ENCODE peak calls at places on chromosomes 16 and 17, in five cellular contexts. J is uterus, I is vagina, F is lower lobe of right lung, K is choroid plexus epithelial cell. Z is an unnamed sample.
A peak's percentile ranks its signal among the peaks of the same experiment; 100 is the strongest.

GRCh38 chr16:14427371-14427948 is 202.6 kb downstream of the PARN start:
- DNase-seq in J (no peak), I (no peak), F (no peak), K (peak; percentile 44), Z (no peak)

GRCh38 chr16:70490261-70490660 is 33.1 kb downstream of the COG4 start:
- DNase-seq in J (no peak), I (no peak), F (no peak), K (no peak), Z (no peak)

GRCh38 chr17:79949646-79950292 is 85.9 kb downstream of the TBC1D16 start:
- DNase-seq in J (peak; percentile 4), I (no peak), F (no peak), K (no peak), Z (no peak)

GRCh38 chr17:45372325-45372869 is 55.6 kb upstream of the MAP3K14 start:
- DNase-seq in J (no peak), I (peak; percentile 87), F (no peak), K (no peak), Z (no peak)

GRCh38 chr17:5019475-5019956 is 15.7 kb downstream of the SLC52A1 start:
- DNase-seq in J (no peak), I (no peak), F (no peak), K (peak; percentile 22), Z (no peak)

GRCh38 chr16:69301187-69301586 is 10.0 kb upstream of the VPS4A start:
- DNase-seq in J (no peak), I (peak; percentile 9), F (no peak), K (no peak), Z (no peak)

GRCh38 chr17:46870116-46870803 is 18.9 kb downstream of the WNT9B start:
- DNase-seq in J (no peak), I (no peak), F (no peak), K (no peak), Z (peak; percentile 74)

GRCh38 chr17:82583720-82584234 is 64.2 kb downstream of the FOXK2 start:
- DNase-seq in J (no peak), I (no peak), F (peak; percentile 85), K (no peak), Z (no peak)

GRCh38 chr17:79322216-79323123 is 247.8 kb downstream of the ENGASE start:
- DNase-seq in J (no peak), I (no peak), F (no peak), K (no peak), Z (no peak)

GRCh38 chr16:3829631-3830536 is 50.6 kb downstream of the CREBBP start:
- DNase-seq in J (no peak), I (no peak), F (no peak), K (peak; percentile 34), Z (no peak)

GRCh38 chr17:50893183-50893993 is 27.2 kb upstream of the TOB1 start:
- DNase-seq in J (peak; percentile 72), I (no peak), F (no peak), K (no peak), Z (no peak)

GRCh38 chr16:89909777-89910716 is 8.6 kb upstream of the MC1R start:
- DNase-seq in J (peak; percentile 65), I (no peak), F (peak; percentile 85), K (peak; percentile 84), Z (peak; percentile 79)

GRCh38 chr17:29565643-29566472 is 979 bp downstream of the ABHD15 start:
- DNase-seq in J (peak; percentile 22), I (no peak), F (peak; percentile 74), K (no peak), Z (peak; percentile 61)

GRCh38 chr17:81812571-81813370 is 8.8 kb downstream of the GCGR start:
- DNase-seq in J (no peak), I (no peak), F (no peak), K (no peak), Z (no peak)

GRCh38 chr17:40327735-40328385 is 18.9 kb downstream of the RARA start:
- DNase-seq in J (no peak), I (no peak), F (peak; percentile 54), K (no peak), Z (peak; percentile 42)

GRCh38 chr17:45977976-45978626 is 20.9 kb upstream of the STH start:
- DNase-seq in J (no peak), I (no peak), F (no peak), K (no peak), Z (no peak)

GRCh38 chr17:43465049-43465448 is 18.7 kb upstream of the DHX8 start:
- DNase-seq in J (no peak), I (no peak), F (no peak), K (no peak), Z (no peak)

GRCh38 chr16:54207837-54208236 is 78.8 kb downstream of the IRX3 start:
- DNase-seq in J (no peak), I (no peak), F (no peak), K (peak; percentile 9), Z (no peak)

GRCh38 chr17:66652840-66653507 is 181.9 kb upstream of the CACNG5 start:
- DNase-seq in J (no peak), I (no peak), F (no peak), K (peak; percentile 51), Z (no peak)

GRCh38 chr17:29709861-29710849 is 87.4 kb upstream of the CORO6 start:
- DNase-seq in J (no peak), I (no peak), F (no peak), K (peak; percentile 74), Z (no peak)

GRCh38 chr16:22098538-22099255 is 6.4 kb downstream of the VWA3A start:
- DNase-seq in J (no peak), I (no peak), F (no peak), K (peak; percentile 66), Z (no peak)

DNA sequence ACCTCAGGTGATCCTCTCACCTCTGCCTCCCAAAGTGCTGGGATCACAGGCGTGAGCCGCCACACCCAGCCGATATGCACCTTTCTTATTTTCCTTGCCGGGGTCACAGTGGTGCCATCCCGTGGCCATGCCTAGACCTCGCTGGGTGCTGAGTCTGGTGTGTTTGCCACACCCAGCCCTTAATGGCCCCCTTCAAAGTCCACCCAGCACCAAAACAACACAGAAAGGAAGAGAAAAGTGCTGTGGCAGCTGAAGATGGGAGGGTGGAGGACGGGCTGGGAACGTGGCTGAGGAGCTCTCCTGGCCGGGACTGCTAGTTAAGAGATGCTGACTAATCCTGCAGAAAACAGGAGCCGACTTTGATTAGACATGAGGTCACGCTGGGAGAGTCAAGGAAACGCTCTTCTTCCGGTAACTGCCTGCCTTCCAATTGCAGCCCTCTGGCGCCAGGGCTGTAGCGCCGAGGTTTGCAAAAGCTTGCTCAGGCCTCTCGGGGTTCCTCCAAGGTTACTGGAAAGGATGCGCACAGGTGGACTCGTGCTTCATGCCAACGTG is 10.9 kb downstream of the SLC43A2 start:
- DNase-seq in J (no peak), I (no peak), F (no peak), K (peak; percentile 69), Z (peak; percentile 85)
- TF ChIP-seq CTCF in J (no peak), I (no peak), F (peak; percentile 4), K (peak; percentile 2), Z (no peak)

DNA sequence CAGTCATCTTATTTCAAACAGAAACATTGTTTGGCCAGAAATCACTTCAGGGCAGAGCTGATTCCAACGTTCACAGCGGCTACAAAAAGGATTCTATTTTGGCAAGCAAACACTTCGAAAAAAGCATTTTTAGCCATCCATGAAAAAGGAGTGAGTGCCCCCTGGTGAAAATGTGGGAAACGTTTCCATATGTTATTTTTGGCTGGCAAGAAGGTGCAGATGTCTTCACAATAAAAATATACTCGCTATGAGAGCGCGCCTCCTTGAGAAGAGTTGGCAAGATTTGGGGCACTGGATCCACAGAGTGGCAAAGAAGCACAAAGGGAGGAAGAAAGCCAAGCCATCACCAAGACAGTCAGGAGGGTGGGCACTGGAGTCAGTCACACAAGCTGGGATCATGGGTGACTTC is 191.1 kb downstream of the CHD9NB start:
- DNase-seq in J (no peak), I (no peak), F (no peak), K (peak; percentile 0), Z (peak; percentile 44)
- TF ChIP-seq CTCF in J (no peak), I (no peak), F (peak; percentile 34), K (no peak), Z (peak; percentile 18)

GRCh38 chr17:49841548-49841947 is 6.3 kb downstream of the TAC4 start:
- DNase-seq in J (no peak), I (no peak), F (no peak), K (no peak), Z (no peak)
- TF ChIP-seq CTCF in J (no peak), I (no peak), F (no peak), K (peak; percentile 25), Z (no peak)

GRCh38 chr16:66026211-66026610 is 340.3 kb upstream of the CDH5 start:
- DNase-seq in J (no peak), I (no peak), F (no peak), K (peak; percentile 59), Z (no peak)
- TF ChIP-seq CTCF in J (no peak), I (no peak), F (no peak), K (peak; percentile 68), Z (no peak)

GRCh38 chr17:68953340-68953997 is 1.7 kb downstream of the ABCA8 start:
- DNase-seq in J (no peak), I (no peak), F (no peak), K (peak; percentile 31), Z (no peak)
- TF ChIP-seq CTCF in J (no peak), I (no peak), F (no peak), K (no peak), Z (no peak)

GRCh38 chr16:11848842-11849241 is 2.5 kb downstream of the RSL1D1 start:
- DNase-seq in J (no peak), I (no peak), F (no peak), K (peak; percentile 45), Z (no peak)

GRCh38 chr16:11852092-11852809 is 909 bp upstream of the RSL1D1 start:
- DNase-seq in J (no peak), I (no peak), F (no peak), K (no peak), Z (no peak)

GRCh38 chr16:11857161-11857560 is 5.8 kb upstream of the RSL1D1 start:
- DNase-seq in J (no peak), I (no peak), F (no peak), K (peak; percentile 38), Z (no peak)

GRCh38 chr16:11851301-11852091 is at the start of gene RSL1D1:
- DNase-seq in J (peak; percentile 95), I (peak; percentile 98), F (peak; percentile 89), K (peak; percentile 95), Z (peak; percentile 92)
- TF ChIP-seq CTCF in J (no peak), I (no peak), F (no peak), K (no peak), Z (no peak)

DNA sequence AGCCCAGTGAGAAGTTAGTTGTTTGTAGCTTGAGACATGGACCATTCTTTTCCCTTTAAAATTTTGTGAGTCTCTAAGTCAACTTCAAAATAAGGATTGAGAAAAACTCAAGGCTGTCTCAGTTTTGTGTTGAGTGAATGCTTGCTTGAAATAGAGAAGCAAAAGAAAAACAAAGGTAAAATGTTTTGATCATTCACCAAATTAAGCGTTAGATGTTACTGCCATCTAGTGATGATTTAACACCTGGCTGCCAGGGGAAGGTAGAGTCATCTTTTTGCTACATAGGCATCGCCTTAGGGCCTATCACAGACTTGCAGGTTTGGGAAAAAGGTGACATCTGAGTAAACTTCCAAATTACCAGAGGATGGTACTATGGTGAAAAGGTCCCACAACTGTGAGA is 74.4 kb downstream of the PCTP start:
- DNase-seq in J (no peak), I (no peak), F (no peak), K (peak; percentile 8), Z (no peak)
- TF ChIP-seq CTCF in J (no peak), I (no peak), F (peak; percentile 24), K (peak; percentile 29), Z (no peak)